ENCODE peak calls at places on chromosome 1, in nine cellular contexts. One of them, this sample, is unnamed.

GRCh38 chr1:17538010-17538409 is 1.5 kb upstream of the ARHGEF10L start:
- DNase-seq in ovary: no peak
- DNase-seq in mesendoderm: no peak
- DNase-seq in C1 segment of cervical spinal cord: no peak
- DNase-seq in kidney tubule cell: no peak
- DNase-seq in stromal cell of bone marrow: no peak
- DNase-seq in sigmoid colon: no peak
- DNase-seq in HT1080: no peak
- DNase-seq in GM12878: no peak
- DNase-seq in this sample: no peak

GRCh38 chr1:110176299-110176956 is 26.1 kb downstream of the SLC6A17 start:
- DNase-seq in ovary: no peak
- DNase-seq in mesendoderm: no peak
- DNase-seq in C1 segment of cervical spinal cord: peak
- DNase-seq in kidney tubule cell: peak
- DNase-seq in stromal cell of bone marrow: no peak
- DNase-seq in sigmoid colon: no peak
- DNase-seq in HT1080: no peak
- DNase-seq in GM12878: no peak
- DNase-seq in this sample: peak

GRCh38 chr1:20154306-20154831 is 15.2 kb downstream of the PLA2G2F start:
- DNase-seq in ovary: peak
- DNase-seq in mesendoderm: no peak
- DNase-seq in C1 segment of cervical spinal cord: no peak
- DNase-seq in kidney tubule cell: no peak
- DNase-seq in stromal cell of bone marrow: no peak
- DNase-seq in sigmoid colon: peak
- DNase-seq in HT1080: no peak
- DNase-seq in GM12878: no peak
- DNase-seq in this sample: no peak

GRCh38 chr1:85343612-85344255 is 67.3 kb upstream of the BCL10 start:
- DNase-seq in ovary: no peak
- DNase-seq in mesendoderm: peak
- DNase-seq in C1 segment of cervical spinal cord: no peak
- DNase-seq in kidney tubule cell: peak
- DNase-seq in stromal cell of bone marrow: no peak
- DNase-seq in sigmoid colon: no peak
- DNase-seq in HT1080: peak
- DNase-seq in GM12878: no peak
- DNase-seq in this sample: no peak

GRCh38 chr1:18950415-18951026 is 6.0 kb downstream of the IFFO2 start:
- DNase-seq in ovary: no peak
- DNase-seq in mesendoderm: no peak
- DNase-seq in C1 segment of cervical spinal cord: no peak
- DNase-seq in kidney tubule cell: no peak
- DNase-seq in stromal cell of bone marrow: no peak
- DNase-seq in sigmoid colon: peak
- DNase-seq in HT1080: no peak
- DNase-seq in GM12878: no peak
- DNase-seq in this sample: no peak

GRCh38 chr1:90133133-90133532 is 138.2 kb downstream of the ZNF326 start:
- DNase-seq in ovary: no peak
- DNase-seq in mesendoderm: peak
- DNase-seq in C1 segment of cervical spinal cord: no peak
- DNase-seq in kidney tubule cell: peak
- DNase-seq in stromal cell of bone marrow: peak
- DNase-seq in sigmoid colon: no peak
- DNase-seq in HT1080: peak
- DNase-seq in GM12878: no peak
- DNase-seq in this sample: no peak

GRCh38 chr1:232998646-232999045 is 48.2 kb downstream of the NTPCR start:
- DNase-seq in ovary: no peak
- DNase-seq in mesendoderm: no peak
- DNase-seq in C1 segment of cervical spinal cord: no peak
- DNase-seq in kidney tubule cell: no peak
- DNase-seq in stromal cell of bone marrow: no peak
- DNase-seq in sigmoid colon: no peak
- DNase-seq in HT1080: no peak
- DNase-seq in GM12878: no peak
- DNase-seq in this sample: no peak

GRCh38 chr1:209652873-209653401 is 712 bp upstream of the LAMB3 start:
- DNase-seq in ovary: peak
- DNase-seq in mesendoderm: peak
- DNase-seq in C1 segment of cervical spinal cord: peak
- DNase-seq in kidney tubule cell: peak
- DNase-seq in stromal cell of bone marrow: no peak
- DNase-seq in sigmoid colon: peak
- DNase-seq in HT1080: peak
- DNase-seq in GM12878: no peak
- DNase-seq in this sample: peak

GRCh38 chr1:44239961-44240371 is 26.7 kb downstream of the DMAP1 start:
- DNase-seq in ovary: no peak
- DNase-seq in mesendoderm: no peak
- DNase-seq in C1 segment of cervical spinal cord: no peak
- DNase-seq in kidney tubule cell: no peak
- DNase-seq in stromal cell of bone marrow: no peak
- DNase-seq in sigmoid colon: peak
- DNase-seq in HT1080: no peak
- DNase-seq in GM12878: no peak
- DNase-seq in this sample: no peak

GRCh38 chr1:243391355-243391754 is 135.5 kb downstream of the SDCCAG8 start:
- DNase-seq in ovary: no peak
- DNase-seq in mesendoderm: no peak
- DNase-seq in C1 segment of cervical spinal cord: no peak
- DNase-seq in kidney tubule cell: no peak
- DNase-seq in stromal cell of bone marrow: no peak
- DNase-seq in sigmoid colon: no peak
- DNase-seq in HT1080: no peak
- DNase-seq in GM12878: no peak
- DNase-seq in this sample: no peak

This sample was measured in nucleus accumbens.